ENCODE peak calls at places on chromosomes 16 and 17, in seven cellular contexts. A is heart right ventricle, C is fibroblast of pulmonary artery, B is HT1080, J is EL, N is left cardiac atrium, K is CMK. O is an unnamed sample.

GRCh38 chr16:30747331-30747730 is 894 bp upstream of the PHKG2 start:
- DNase-seq in A (no peak), C (no peak), B (peak; percentile 34), J (peak; percentile 52), N (no peak), K (no peak), O (no peak)

GRCh38 chr17:10447035-10447931 is 22.1 kb downstream of the MYH4 start:
- DNase-seq in A (no peak), C (no peak), B (peak; percentile 43), J (no peak), N (no peak), K (no peak), O (no peak)

GRCh38 chr17:73718912-73719311 is 74.7 kb upstream of the SDK2 start:
- DNase-seq in A (no peak), C (no peak), B (no peak), J (no peak), N (no peak), K (no peak), O (no peak)

GRCh38 chr17:78806451-78806850 is 24.4 kb upstream of the CYTH1 start:
- DNase-seq in A (no peak), C (no peak), B (no peak), J (no peak), N (no peak), K (no peak), O (no peak)

GRCh38 chr17:49910094-49910857 is 58.7 kb upstream of the DLX4 start:
- DNase-seq in A (no peak), C (no peak), B (peak; percentile 40), J (peak; percentile 38), N (no peak), K (no peak), O (no peak)

GRCh38 chr17:3982541-3983017 is 18.3 kb upstream of the ATP2A3 start:
- DNase-seq in A (no peak), C (no peak), B (no peak), J (no peak), N (no peak), K (no peak), O (no peak)

GRCh38 chr17:46950997-46951621 is 27.9 kb downstream of the RPRML start:
- DNase-seq in A (no peak), C (no peak), B (no peak), J (no peak), N (no peak), K (no peak), O (no peak)

GRCh38 chr16:1656808-1657617 is 21.1 kb upstream of the JPT2 start:
- DNase-seq in A (peak; percentile 74), C (no peak), B (no peak), J (no peak), N (peak; percentile 74), K (no peak), O (no peak)

GRCh38 chr16:51225902-51226301 is 74.8 kb upstream of the SALL1 start:
- DNase-seq in A (no peak), C (no peak), B (no peak), J (no peak), N (no peak), K (no peak), O (no peak)

O was measured in lung.